ENCODE peak calls at places on chromosomes 5 and 9, in four cellular contexts. I, C, U and S are unnamed samples.

GRCh38 chr9:128550770-128551651 is 1.4 kb upstream of the SPTAN1 start:
- DNase-seq in I (no peak), U (no peak), C (no peak), S (peak; percentile 80)

GRCh38 chr5:10719965-10720364 is 41.1 kb downstream of the DAP start:
- DNase-seq in I (peak; percentile 91), U (no peak), C (no peak), S (no peak)

GRCh38 chr5:96924016-96924443 is 11.8 kb upstream of the LNPEP start:
- DNase-seq in U (no peak), I (no peak), C (no peak), S (no peak)

GRCh38 chr5:17785774-17786173 is 151.5 kb downstream of the TAF11L14 start:
- DNase-seq in U (no peak), I (no peak), C (no peak), S (no peak)

GRCh38 chr9:4837126-4837767 is 44.5 kb downstream of the RCL1 start:
- DNase-seq in I (no peak), U (no peak), C (no peak), S (no peak)

GRCh38 chr9:110126457-110126856 is 81.5 kb downstream of the C9orf152 start:
- DNase-seq in C (no peak), I (no peak), U (no peak), S (no peak)

GRCh38 chr5:117945261-117945660 is 1043.1 kb downstream of the DTWD2 start:
- DNase-seq in C (no peak), U (no peak), I (no peak), S (no peak)

GRCh38 chr9:125609744-125610143 is 97.3 kb downstream of the MAPKAP1 start:
- DNase-seq in C (no peak), U (no peak), I (no peak), S (no peak)

GRCh38 chr5:168727547-168728120 is 148.5 kb upstream of the PANK3 start:
- DNase-seq in U (no peak), I (no peak), C (no peak), S (no peak)

GRCh38 chr5:37723147-37723961 is 116.5 kb downstream of the GDNF start:
- DNase-seq in C (no peak), U (no peak), I (no peak), S (peak; percentile 92)

GRCh38 chr5:119270955-119271757 is 84.7 kb upstream of the TNFAIP8 start:
- DNase-seq in I (no peak), C (no peak), U (no peak), S (no peak)

GRCh38 chr5:1003296-1003937 is 5.2 kb upstream of the NKD2 start:
- DNase-seq in C (no peak), U (peak; percentile 76), I (no peak), S (no peak)

GRCh38 chr5:24365406-24365805 is 279.4 kb downstream of the CDH10 start:
- DNase-seq in U (no peak), C (no peak), I (no peak), S (no peak)

GRCh38 chr5:158286827-158287226 is 427.9 kb upstream of the CLINT1 start:
- DNase-seq in U (no peak), I (no peak), C (no peak), S (no peak)

GRCh38 chr9:88462191-88462590 is 72.8 kb upstream of the NXNL2 start:
- DNase-seq in U (no peak), C (no peak), I (no peak), S (no peak)

GRCh38 chr5:90873033-90873517 is 314.5 kb downstream of the ADGRV1 start:
- DNase-seq in U (no peak), I (no peak), C (no peak), S (no peak)

GRCh38 chr5:111075520-111075919 is 4.0 kb downstream of the TSLP start:
- DNase-seq in I (no peak), U (no peak), C (no peak), S (no peak)

GRCh38 chr5:116145416-116145815 is 60.6 kb downstream of the COMMD10 start:
- DNase-seq in U (no peak), C (no peak), I (no peak), S (no peak)

GRCh38 chr9:126114850-126115460 is 211.7 kb upstream of the MVB12B start:
- DNase-seq in I (no peak), U (no peak), C (no peak), S (no peak)

GRCh38 chr9:131394464-131395026 is 659 bp downstream of the PRRC2B start:
- DNase-seq in U (peak; percentile 85), C (peak; percentile 74), I (peak; percentile 51), S (peak; percentile 50)

GRCh38 chr5:135208555-135209494 is 174.8 kb upstream of the PITX1 start:
- DNase-seq in U (peak; percentile 89), C (no peak), I (peak; percentile 97), S (peak; percentile 89)

GRCh38 chr9:1909322-1909721 is 105.8 kb upstream of the SMARCA2 start:
- DNase-seq in I (no peak), C (no peak), U (no peak), S (no peak)

GRCh38 chr9:110207071-110207923 is 662 bp downstream of the C9orf152 start:
- DNase-seq in C (no peak), U (no peak), I (no peak), S (no peak)

GRCh38 chr5:118956727-118957126 is 31.6 kb downstream of the DTWD2 start:
- DNase-seq in C (no peak), U (no peak), I (no peak), S (peak; percentile 38)

GRCh38 chr5:169717298-169717697 is 80.2 kb downstream of the DOCK2 start:
- DNase-seq in U (no peak), C (no peak), I (peak; percentile 13), S (no peak)

GRCh38 chr5:152113401-152113800 is 188.8 kb upstream of the GLRA1 start:
- DNase-seq in I (no peak), U (no peak), C (no peak), S (no peak)

GRCh38 chr5:115736690-115737005 is 79.8 kb downstream of the CDO1 start:
- DNase-seq in U (no peak), C (no peak), I (no peak), S (no peak)

GRCh38 chr9:37295796-37296195 is 126.7 kb upstream of the GRHPR start:
- DNase-seq in C (no peak), I (no peak), U (no peak), S (no peak)

GRCh38 chr9:18072967-18073366 is 401.0 kb upstream of the ADAMTSL1 start:
- DNase-seq in C (no peak), U (no peak), I (no peak), S (no peak)

GRCh38 chr5:134242146-134242545 is 16.3 kb upstream of the PPP2CA start:
- DNase-seq in I (peak; percentile 76), C (no peak), U (no peak), S (peak; percentile 45)

GRCh38 chr5:33684760-33685159 is 207.0 kb downstream of the ADAMTS12 start:
- DNase-seq in I (no peak), C (no peak), U (no peak), S (no peak)

GRCh38 chr9:37549527-37549926 is 26.7 kb downstream of the FBXO10 start:
- DNase-seq in I (no peak), C (no peak), U (no peak), S (no peak)

GRCh38 chr5:65020492-65020891 is 251.8 kb downstream of the CWC27 start:
- DNase-seq in C (no peak), U (no peak), I (no peak), S (no peak)

GRCh38 chr9:128082173-128082572 is 14.1 kb downstream of the SLC25A25 start:
- DNase-seq in I (no peak), C (no peak), U (no peak), S (no peak)

GRCh38 chr5:173973614-173973969 is 15.4 kb upstream of the C5orf47 start:
- DNase-seq in U (no peak), C (no peak), I (no peak), S (no peak)